ENCODE peak calls at places on chromosomes 3 and 15, in ten cellular contexts. One of them, this sample, is unnamed. For H3K36me3, the result is how much of the 10 kb centered on the place peaks cover.

GRCh38 chr3:149448331-149448831 is 26.1 kb upstream of the TM4SF4 start:
- DNase-seq in Caco-2: no peak
- DNase-seq in esophagus muscularis mucosa: peak
- DNase-seq in fibroblast of lung: peak
- DNase-seq in tibial nerve: no peak
- DNase-seq in psoas muscle: no peak
- DNase-seq in SJSA1: no peak
- DNase-seq in right lobe of liver: no peak
- DNase-seq in esophagus squamous epithelium: no peak
- DNase-seq in heart right ventricle: no peak
- DNase-seq in this sample: no peak

GRCh38 chr15:98649621-98649995 is 1.3 kb downstream of the IGF1R start:
- DNase-seq in Caco-2: peak
- DNase-seq in esophagus muscularis mucosa: no peak
- DNase-seq in fibroblast of lung: peak
- DNase-seq in tibial nerve: no peak
- DNase-seq in psoas muscle: peak
- DNase-seq in SJSA1: peak
- DNase-seq in right lobe of liver: peak
- DNase-seq in esophagus squamous epithelium: no peak
- DNase-seq in heart right ventricle: peak
- DNase-seq in this sample: peak

GRCh38 chr3:157300091-157300490 is 136.6 kb upstream of the PTX3 start:
- DNase-seq in Caco-2: no peak
- DNase-seq in esophagus muscularis mucosa: no peak
- DNase-seq in fibroblast of lung: no peak
- DNase-seq in tibial nerve: no peak
- DNase-seq in psoas muscle: no peak
- DNase-seq in SJSA1: no peak
- DNase-seq in right lobe of liver: no peak
- DNase-seq in esophagus squamous epithelium: no peak
- DNase-seq in heart right ventricle: no peak
- DNase-seq in this sample: no peak

GRCh38 chr15:55344206-55344605 is 25.2 kb downstream of the PIGB start:
- DNase-seq in Caco-2: no peak
- DNase-seq in esophagus muscularis mucosa: no peak
- DNase-seq in fibroblast of lung: peak
- DNase-seq in tibial nerve: no peak
- DNase-seq in psoas muscle: no peak
- DNase-seq in SJSA1: no peak
- DNase-seq in right lobe of liver: no peak
- DNase-seq in esophagus squamous epithelium: no peak
- DNase-seq in heart right ventricle: no peak
- DNase-seq in this sample: no peak

GRCh38 chr15:71328453-71328852 is 213.2 kb downstream of the THSD4 start:
- DNase-seq in Caco-2: no peak
- DNase-seq in esophagus muscularis mucosa: no peak
- DNase-seq in fibroblast of lung: no peak
- DNase-seq in tibial nerve: no peak
- DNase-seq in psoas muscle: no peak
- DNase-seq in SJSA1: no peak
- DNase-seq in right lobe of liver: no peak
- DNase-seq in esophagus squamous epithelium: no peak
- DNase-seq in heart right ventricle: no peak
- DNase-seq in this sample: no peak

GRCh38 chr3:35944915-35945710 is 305.8 kb downstream of the ARPP21 start:
- DNase-seq in Caco-2: no peak
- DNase-seq in esophagus muscularis mucosa: no peak
- DNase-seq in fibroblast of lung: peak
- DNase-seq in tibial nerve: no peak
- DNase-seq in psoas muscle: no peak
- DNase-seq in SJSA1: no peak
- DNase-seq in right lobe of liver: no peak
- DNase-seq in esophagus squamous epithelium: no peak
- DNase-seq in heart right ventricle: no peak
- DNase-seq in this sample: no peak

GRCh38 chr15:55990986-55991385 is 2.4 kb downstream of the NEDD4 start:
- DNase-seq in Caco-2: no peak
- DNase-seq in esophagus muscularis mucosa: no peak
- DNase-seq in fibroblast of lung: no peak
- DNase-seq in tibial nerve: no peak
- DNase-seq in psoas muscle: no peak
- DNase-seq in SJSA1: no peak
- DNase-seq in right lobe of liver: no peak
- DNase-seq in esophagus squamous epithelium: no peak
- DNase-seq in heart right ventricle: no peak
- DNase-seq in this sample: no peak

GRCh38 chr3:104190681-104191080 is 1176.0 kb upstream of the ALCAM start:
- DNase-seq in Caco-2: no peak
- DNase-seq in esophagus muscularis mucosa: no peak
- DNase-seq in fibroblast of lung: peak
- DNase-seq in tibial nerve: no peak
- DNase-seq in psoas muscle: no peak
- DNase-seq in SJSA1: no peak
- DNase-seq in right lobe of liver: no peak
- DNase-seq in esophagus squamous epithelium: no peak
- DNase-seq in heart right ventricle: no peak
- DNase-seq in this sample: no peak

GRCh38 chr15:34239151-34239761 is 14.4 kb downstream of the EMC4 start:
- DNase-seq in Caco-2: no peak
- DNase-seq in esophagus muscularis mucosa: no peak
- DNase-seq in fibroblast of lung: peak
- DNase-seq in tibial nerve: no peak
- DNase-seq in psoas muscle: no peak
- DNase-seq in SJSA1: peak
- DNase-seq in right lobe of liver: no peak
- DNase-seq in esophagus squamous epithelium: no peak
- DNase-seq in heart right ventricle: no peak
- DNase-seq in this sample: no peak

GRCh38 chr3:177652556-177653290 is 455.4 kb upstream of the TBL1XR1 start:
- DNase-seq in Caco-2: no peak
- DNase-seq in esophagus muscularis mucosa: no peak
- DNase-seq in fibroblast of lung: no peak
- DNase-seq in tibial nerve: no peak
- DNase-seq in psoas muscle: no peak
- DNase-seq in SJSA1: no peak
- DNase-seq in right lobe of liver: no peak
- DNase-seq in esophagus squamous epithelium: no peak
- DNase-seq in heart right ventricle: no peak
- DNase-seq in this sample: no peak

GRCh38 chr3:147008886-147009285 is 397.5 kb downstream of the ZIC4 start:
- DNase-seq in Caco-2: no peak
- DNase-seq in esophagus muscularis mucosa: no peak
- DNase-seq in fibroblast of lung: peak
- DNase-seq in tibial nerve: no peak
- DNase-seq in psoas muscle: no peak
- DNase-seq in SJSA1: no peak
- DNase-seq in right lobe of liver: no peak
- DNase-seq in esophagus squamous epithelium: no peak
- DNase-seq in heart right ventricle: no peak
- DNase-seq in this sample: no peak

GRCh38 chr15:41056810-41057209 is 59.3 kb downstream of the INO80 start:
- DNase-seq in Caco-2: no peak
- DNase-seq in esophagus muscularis mucosa: no peak
- DNase-seq in fibroblast of lung: no peak
- DNase-seq in tibial nerve: no peak
- DNase-seq in psoas muscle: no peak
- DNase-seq in SJSA1: no peak
- DNase-seq in right lobe of liver: no peak
- DNase-seq in esophagus squamous epithelium: no peak
- DNase-seq in heart right ventricle: no peak
- DNase-seq in this sample: no peak
- H3K36me3 ChIP-seq in Caco-2: under half
- H3K36me3 ChIP-seq in esophagus muscularis mucosa: half or more
- H3K36me3 ChIP-seq in fibroblast of lung: under half
- H3K36me3 ChIP-seq in tibial nerve: under half
- H3K36me3 ChIP-seq in psoas muscle: half or more
- H3K36me3 ChIP-seq in SJSA1: half or more
- H3K36me3 ChIP-seq in right lobe of liver: under half
- H3K36me3 ChIP-seq in esophagus squamous epithelium: under half
- H3K36me3 ChIP-seq in heart right ventricle: half or more
- H3K36me3 ChIP-seq in this sample: under half

GRCh38 chr3:105352976-105353375 is 13.7 kb upstream of the ALCAM start:
- DNase-seq in Caco-2: no peak
- DNase-seq in esophagus muscularis mucosa: no peak
- DNase-seq in fibroblast of lung: peak
- DNase-seq in tibial nerve: no peak
- DNase-seq in psoas muscle: no peak
- DNase-seq in SJSA1: no peak
- DNase-seq in right lobe of liver: no peak
- DNase-seq in esophagus squamous epithelium: no peak
- DNase-seq in heart right ventricle: no peak
- DNase-seq in this sample: no peak
- H3K4me3 ChIP-seq in Caco-2: no peak
- H3K4me3 ChIP-seq in esophagus muscularis mucosa: no peak
- H3K4me3 ChIP-seq in fibroblast of lung: no peak
- H3K4me3 ChIP-seq in tibial nerve: no peak
- H3K4me3 ChIP-seq in psoas muscle: no peak
- H3K4me3 ChIP-seq in SJSA1: no peak
- H3K4me3 ChIP-seq in right lobe of liver: no peak
- H3K4me3 ChIP-seq in esophagus squamous epithelium: no peak
- H3K4me3 ChIP-seq in heart right ventricle: no peak
- H3K4me3 ChIP-seq in this sample: no peak

DNA sequence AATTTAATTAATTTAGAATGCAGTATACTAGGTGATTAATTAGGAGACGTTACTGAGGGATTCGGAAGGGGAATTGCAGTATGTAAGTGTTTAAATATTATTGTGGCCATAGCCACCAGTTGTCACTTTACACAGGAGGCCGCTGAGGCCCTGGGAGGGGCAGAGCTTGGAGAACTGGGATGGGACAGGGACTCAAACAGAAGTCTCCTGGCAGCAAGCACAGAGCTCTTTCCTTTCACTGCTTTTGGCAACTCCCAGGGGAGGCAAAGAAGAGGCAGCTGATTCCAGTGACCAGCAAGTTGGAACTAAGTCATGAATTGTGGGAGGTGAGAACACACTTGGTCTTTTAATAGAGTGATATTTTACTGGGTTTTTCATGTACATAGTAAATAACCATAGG is 248.6 kb downstream of the RPLP1 start:
- DNase-seq in Caco-2: no peak
- DNase-seq in esophagus muscularis mucosa: no peak
- DNase-seq in fibroblast of lung: no peak
- DNase-seq in tibial nerve: no peak
- DNase-seq in psoas muscle: no peak
- DNase-seq in SJSA1: no peak
- DNase-seq in right lobe of liver: no peak
- DNase-seq in esophagus squamous epithelium: no peak
- DNase-seq in heart right ventricle: no peak
- DNase-seq in this sample: no peak
- H3K36me3 ChIP-seq in Caco-2: under half
- H3K36me3 ChIP-seq in esophagus muscularis mucosa: under half
- H3K36me3 ChIP-seq in fibroblast of lung: under half
- H3K36me3 ChIP-seq in tibial nerve: under half
- H3K36me3 ChIP-seq in psoas muscle: under half
- H3K36me3 ChIP-seq in SJSA1: under half
- H3K36me3 ChIP-seq in right lobe of liver: under half
- H3K36me3 ChIP-seq in esophagus squamous epithelium: under half
- H3K36me3 ChIP-seq in heart right ventricle: under half
- H3K36me3 ChIP-seq in this sample: under half

GRCh38 chr3:126676919-126677705 is 22.2 kb upstream of the TXNRD3 start:
- DNase-seq in Caco-2: no peak
- DNase-seq in esophagus muscularis mucosa: peak
- DNase-seq in fibroblast of lung: peak
- DNase-seq in tibial nerve: no peak
- DNase-seq in psoas muscle: no peak
- DNase-seq in SJSA1: no peak
- DNase-seq in right lobe of liver: no peak
- DNase-seq in esophagus squamous epithelium: no peak
- DNase-seq in heart right ventricle: no peak
- DNase-seq in this sample: no peak

GRCh38 chr3:126677862-126678549 is 23.1 kb upstream of the TXNRD3 start:
- DNase-seq in Caco-2: no peak
- DNase-seq in esophagus muscularis mucosa: peak
- DNase-seq in fibroblast of lung: no peak
- DNase-seq in tibial nerve: no peak
- DNase-seq in psoas muscle: no peak
- DNase-seq in SJSA1: no peak
- DNase-seq in right lobe of liver: no peak
- DNase-seq in esophagus squamous epithelium: no peak
- DNase-seq in heart right ventricle: no peak
- DNase-seq in this sample: no peak

GRCh38 chr3:126679831-126680677 is 24.0 kb upstream of the CHCHD6 start:
- DNase-seq in Caco-2: no peak
- DNase-seq in esophagus muscularis mucosa: peak
- DNase-seq in fibroblast of lung: no peak
- DNase-seq in tibial nerve: no peak
- DNase-seq in psoas muscle: no peak
- DNase-seq in SJSA1: no peak
- DNase-seq in right lobe of liver: no peak
- DNase-seq in esophagus squamous epithelium: no peak
- DNase-seq in heart right ventricle: no peak
- DNase-seq in this sample: no peak

GRCh38 chr3:126678691-126679317 is 23.9 kb upstream of the TXNRD3 start:
- DNase-seq in Caco-2: no peak
- DNase-seq in esophagus muscularis mucosa: no peak
- DNase-seq in fibroblast of lung: no peak
- DNase-seq in tibial nerve: no peak
- DNase-seq in psoas muscle: no peak
- DNase-seq in SJSA1: no peak
- DNase-seq in right lobe of liver: no peak
- DNase-seq in esophagus squamous epithelium: no peak
- DNase-seq in heart right ventricle: no peak
- DNase-seq in this sample: no peak

DNA sequence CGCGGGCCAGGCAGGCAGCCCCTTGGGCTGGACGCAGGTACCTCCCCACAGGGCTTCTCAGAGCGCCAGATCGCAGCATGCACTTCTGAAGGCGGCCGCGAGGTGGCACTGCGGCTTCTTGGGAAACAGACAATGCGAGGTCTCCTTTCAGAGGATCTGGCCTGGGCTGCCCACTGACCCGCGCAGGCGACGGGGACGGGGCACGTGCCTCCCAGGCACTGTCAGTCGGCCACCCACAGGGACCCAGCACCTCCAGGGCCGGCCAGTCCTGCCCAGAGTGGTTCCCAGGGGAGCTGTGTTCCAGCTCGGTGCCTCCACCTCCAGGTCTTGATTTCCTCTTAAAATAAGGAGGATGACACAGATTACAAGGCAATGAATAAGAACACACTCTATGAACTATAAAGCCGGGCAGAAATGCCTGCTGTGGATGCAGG is 24.4 kb upstream of the TXNRD3 start:
- DNase-seq in Caco-2: peak
- DNase-seq in esophagus muscularis mucosa: peak
- DNase-seq in fibroblast of lung: peak
- DNase-seq in tibial nerve: peak
- DNase-seq in psoas muscle: peak
- DNase-seq in SJSA1: peak
- DNase-seq in right lobe of liver: peak
- DNase-seq in esophagus squamous epithelium: peak
- DNase-seq in heart right ventricle: peak
- DNase-seq in this sample: peak
- H3K4me3 ChIP-seq in Caco-2: peak
- H3K4me3 ChIP-seq in esophagus muscularis mucosa: peak
- H3K4me3 ChIP-seq in fibroblast of lung: no peak
- H3K4me3 ChIP-seq in tibial nerve: no peak
- H3K4me3 ChIP-seq in psoas muscle: no peak
- H3K4me3 ChIP-seq in SJSA1: no peak
- H3K4me3 ChIP-seq in right lobe of liver: no peak
- H3K4me3 ChIP-seq in esophagus squamous epithelium: no peak
- H3K4me3 ChIP-seq in heart right ventricle: no peak
- H3K4me3 ChIP-seq in this sample: no peak

This sample was measured in aorta.